ENCODE peak calls at places on chromosomes 5 and 9, in four cellular contexts. One of them, this sample, is unnamed.

GRCh38 chr9:13575558-13575957 is 296.1 kb upstream of the MPDZ start:
- DNase-seq in GM12891: no peak
- DNase-seq in K562: no peak
- DNase-seq in H1: no peak
- DNase-seq in this sample: no peak

GRCh38 chr5:97842687-97843086 is 659.6 kb upstream of the RIOK2 start:
- DNase-seq in GM12891: no peak
- DNase-seq in K562: no peak
- DNase-seq in H1: no peak
- DNase-seq in this sample: no peak

GRCh38 chr5:87121315-87122170 is 146.1 kb upstream of the RASA1 start:
- DNase-seq in GM12891: no peak
- DNase-seq in H1: no peak
- DNase-seq in K562: no peak
- DNase-seq in this sample: no peak

GRCh38 chr5:359301-359897 is 37.9 kb downstream of the AHRR start:
- DNase-seq in K562: peak
- DNase-seq in H1: no peak
- DNase-seq in GM12891: no peak
- DNase-seq in this sample: no peak

GRCh38 chr9:114341991-114342390 is 12.3 kb downstream of the ORM2 start:
- DNase-seq in H1: no peak
- DNase-seq in GM12891: no peak
- DNase-seq in K562: no peak
- DNase-seq in this sample: no peak

GRCh38 chr5:175325681-175326080 is 118.3 kb downstream of the DRD1 start:
- DNase-seq in H1: no peak
- DNase-seq in GM12891: no peak
- DNase-seq in K562: no peak
- DNase-seq in this sample: no peak

GRCh38 chr9:20532584-20532983 is 89.7 kb downstream of the MLLT3 start:
- DNase-seq in GM12891: no peak
- DNase-seq in K562: no peak
- DNase-seq in H1: no peak
- DNase-seq in this sample: no peak

GRCh38 chr5:111961867-111962266 is 204.9 kb upstream of the NREP start:
- DNase-seq in H1: no peak
- DNase-seq in GM12891: no peak
- DNase-seq in K562: no peak
- DNase-seq in this sample: no peak

GRCh38 chr5:102666164-102666951 is 88.7 kb upstream of the PAM start:
- DNase-seq in H1: no peak
- DNase-seq in K562: no peak
- DNase-seq in GM12891: no peak
- DNase-seq in this sample: no peak

GRCh38 chr5:12277504-12278192 is 373.4 kb upstream of the CTNND2 start:
- DNase-seq in K562: no peak
- DNase-seq in H1: no peak
- DNase-seq in GM12891: no peak
- DNase-seq in this sample: no peak

GRCh38 chr9:71001780-71002386 is 119.5 kb downstream of the TRPM3 start:
- DNase-seq in H1: no peak
- DNase-seq in GM12891: no peak
- DNase-seq in K562: peak
- DNase-seq in this sample: no peak

GRCh38 chr9:80501635-80502034 is 929.9 kb downstream of the TLE4 start:
- DNase-seq in K562: no peak
- DNase-seq in H1: no peak
- DNase-seq in GM12891: no peak
- DNase-seq in this sample: no peak

GRCh38 chr9:128702949-128703615 is 779 bp downstream of the PKN3 start:
- DNase-seq in K562: peak
- DNase-seq in GM12891: peak
- DNase-seq in H1: peak
- DNase-seq in this sample: peak

GRCh38 chr9:81389569-81389993 is 299.8 kb downstream of the TLE1 start:
- DNase-seq in GM12891: no peak
- DNase-seq in K562: no peak
- DNase-seq in H1: no peak
- DNase-seq in this sample: no peak

GRCh38 chr9:9914174-9914573 is 698.6 kb downstream of the PTPRD start:
- DNase-seq in GM12891: no peak
- DNase-seq in K562: no peak
- DNase-seq in H1: no peak
- DNase-seq in this sample: no peak

GRCh38 chr5:176388003-176388340 is 426 bp downstream of the NOP16 start:
- DNase-seq in GM12891: no peak
- DNase-seq in K562: peak
- DNase-seq in H1: no peak
- DNase-seq in this sample: no peak

GRCh38 chr5:172721455-172722308 is 49.3 kb downstream of the DUSP1 start:
- DNase-seq in H1: no peak
- DNase-seq in GM12891: no peak
- DNase-seq in K562: no peak
- DNase-seq in this sample: no peak

GRCh38 chr5:147509041-147509709 is 693 bp downstream of the DPYSL3 start:
- DNase-seq in GM12891: no peak
- DNase-seq in K562: no peak
- DNase-seq in H1: peak
- DNase-seq in this sample: no peak

DNA sequence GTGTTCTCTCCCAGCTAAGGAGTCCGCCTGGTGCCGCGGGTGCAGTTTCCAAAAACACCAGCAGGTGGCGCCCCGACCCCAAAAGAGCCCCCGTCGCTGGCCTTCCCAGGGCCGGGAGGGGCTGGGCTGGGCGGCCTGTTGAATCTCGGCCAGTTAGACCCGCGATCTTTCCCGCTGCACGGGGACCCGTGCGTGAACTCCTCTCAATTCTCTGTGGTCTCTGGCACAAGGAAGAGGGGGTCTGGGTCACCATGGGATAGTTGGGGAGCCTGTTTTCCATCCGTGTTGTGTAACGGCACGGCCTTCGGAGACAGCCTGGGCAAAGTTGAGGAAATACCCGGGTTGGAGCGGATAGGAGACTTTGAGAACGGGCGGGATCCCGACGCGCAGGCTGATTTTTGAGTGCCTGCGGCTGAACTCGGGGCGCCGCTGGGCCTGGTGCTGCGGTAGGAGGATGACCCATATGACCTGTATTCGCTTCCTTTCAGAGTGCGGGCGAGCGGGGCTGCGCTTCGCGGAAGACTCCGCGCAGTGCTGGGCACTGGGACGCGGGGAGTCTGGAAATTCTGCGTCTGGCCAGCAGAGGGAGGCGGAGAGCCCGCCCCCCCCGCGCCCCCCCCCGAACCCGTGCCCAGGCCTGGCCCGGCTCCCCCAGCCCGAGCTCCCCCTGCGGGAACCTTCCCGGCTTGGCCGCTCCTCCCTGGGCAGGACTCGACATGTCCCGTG is 7.9 kb upstream of the PSD2 start:
- DNase-seq in GM12891: peak
- DNase-seq in K562: peak
- DNase-seq in H1: peak
- DNase-seq in this sample: peak
- TF ChIP-seq POLR2AphosphoS5 in GM12891: no peak
- TF ChIP-seq POLR2AphosphoS5 in K562: no peak
- TF ChIP-seq POLR2AphosphoS5 in H1: no peak
- TF ChIP-seq POLR2AphosphoS5 in this sample: no peak

DNA sequence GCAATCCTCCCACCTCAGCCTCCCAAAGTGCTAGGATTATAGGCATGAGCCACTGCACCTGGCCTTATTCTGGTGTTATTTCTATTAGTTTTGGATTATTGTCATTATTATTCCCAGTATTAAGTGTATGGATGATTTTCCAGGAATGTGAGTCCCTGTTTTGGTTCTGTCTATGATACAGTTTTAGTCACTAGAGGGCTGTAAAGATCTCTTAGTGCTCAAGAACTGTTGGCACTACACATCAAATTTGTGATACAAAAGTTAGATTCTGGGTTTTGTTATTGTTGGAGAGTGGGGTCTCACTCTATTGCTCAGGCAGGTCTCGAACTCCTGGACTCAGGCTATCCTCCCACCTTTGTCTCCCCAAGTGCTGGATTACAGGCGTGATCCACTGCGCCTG is 12.1 kb downstream of the CCL28 start:
- DNase-seq in GM12891: no peak
- DNase-seq in K562: no peak
- DNase-seq in H1: no peak
- DNase-seq in this sample: no peak
- TF ChIP-seq TAF1 in GM12891: no peak
- TF ChIP-seq TAF1 in K562: no peak
- TF ChIP-seq TAF1 in H1: no peak
- TF ChIP-seq TAF1 in this sample: no peak

GRCh38 chr5:88674262-88675158 is 208.5 kb downstream of the MEF2C start:
- DNase-seq in K562: no peak
- DNase-seq in H1: peak
- DNase-seq in GM12891: no peak
- DNase-seq in this sample: no peak
- TF ChIP-seq POLR2A in K562: no peak
- TF ChIP-seq POLR2A in H1: no peak
- TF ChIP-seq POLR2A in GM12891: no peak
- TF ChIP-seq POLR2A in this sample: no peak

GRCh38 chr5:179805529-179806249 is 977 bp downstream of the MGAT4B start:
- DNase-seq in K562: peak
- DNase-seq in GM12891: peak
- DNase-seq in H1: no peak
- DNase-seq in this sample: peak
- TF ChIP-seq POLR2AphosphoS5 in K562: peak
- TF ChIP-seq POLR2AphosphoS5 in GM12891: no peak
- TF ChIP-seq POLR2AphosphoS5 in H1: no peak
- TF ChIP-seq POLR2AphosphoS5 in this sample: no peak

DNA sequence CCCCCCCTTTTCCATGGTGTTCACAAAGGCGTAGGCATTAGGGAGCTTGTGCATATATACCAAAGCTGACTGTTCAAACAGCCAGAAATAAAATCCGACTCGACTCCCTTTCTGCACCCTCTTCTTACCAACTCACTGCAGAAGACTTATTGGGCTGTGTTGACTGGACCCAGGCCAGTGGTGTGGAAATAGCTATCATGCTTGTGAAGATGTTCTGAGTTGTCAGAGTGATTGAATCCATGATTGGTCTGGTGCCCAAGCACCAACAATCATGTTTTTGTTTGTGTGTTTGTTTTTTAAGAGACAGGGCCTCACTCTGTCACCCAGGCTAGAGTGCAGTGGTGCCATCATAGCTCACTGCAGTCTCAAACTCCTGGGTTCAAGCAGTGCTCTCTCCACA is 21.6 kb downstream of the TJP2 start:
- DNase-seq in K562: no peak
- DNase-seq in H1: no peak
- DNase-seq in GM12891: no peak
- DNase-seq in this sample: no peak
- TF ChIP-seq TAF1 in K562: no peak
- TF ChIP-seq TAF1 in H1: no peak
- TF ChIP-seq TAF1 in GM12891: no peak
- TF ChIP-seq TAF1 in this sample: no peak